ENCODE peak calls at places on chromosomes 13 and 19, in eight cellular contexts. V is testis, I is tibial nerve, R is A673, J is Panc1, P is OCI-LY7, U is PC-3, C is GM12878. K is an unnamed sample. For H3K4me1, the result is how much of the 10 kb centered on the place peaks cover.

GRCh38 chr19:55641376-55642152 is 762 bp downstream of the ZNF580 start:
- DNase-seq in C (no peak), P (peak), R (peak), U (no peak), V (no peak), J (no peak), I (no peak), K (no peak)

GRCh38 chr13:43572601-43573360 is 214.0 kb downstream of the ENOX1 start:
- DNase-seq in U (peak), I (no peak), C (no peak), J (no peak), R (peak), P (no peak), V (no peak), K (no peak)

GRCh38 chr13:51603716-51604115 is 19.5 kb downstream of the WDFY2 start:
- DNase-seq in U (peak), V (no peak), J (no peak), P (no peak), C (no peak), R (no peak), I (no peak), K (no peak)

GRCh38 chr19:47446534-47447469 is 24.9 kb downstream of the SLC8A2 start:
- DNase-seq in J (no peak), P (no peak), I (no peak), R (peak), U (peak), V (peak), C (no peak), K (peak)

GRCh38 chr13:25752957-25753540 is 298.8 kb downstream of the SHISA2 start:
- DNase-seq in V (peak), R (no peak), I (peak), C (no peak), U (peak), J (no peak), P (no peak), K (peak)

GRCh38 chr13:113877149-113877990 is 13.5 kb upstream of the GAS6 start:
- DNase-seq in V (no peak), J (no peak), P (no peak), R (no peak), U (no peak), I (no peak), C (no peak), K (peak)

GRCh38 chr13:97226013-97226412 is 3.9 kb downstream of the MBNL2 start:
- DNase-seq in I (no peak), R (no peak), C (no peak), U (no peak), V (no peak), J (no peak), P (peak), K (no peak)

GRCh38 chr19:46521241-46521640 is 25.6 kb upstream of the PNMA8B start:
- DNase-seq in R (no peak), C (no peak), V (no peak), P (no peak), J (no peak), I (no peak), U (no peak), K (no peak)

GRCh38 chr13:78323040-78323439 is 280.3 kb downstream of the POU4F1 start:
- DNase-seq in C (no peak), I (no peak), J (no peak), R (no peak), U (no peak), P (no peak), V (no peak), K (no peak)

GRCh38 chr13:20258208-20258962 is 26.3 kb upstream of the GJB6 start:
- DNase-seq in V (peak), J (no peak), I (peak), C (no peak), R (no peak), P (no peak), U (no peak), K (no peak)

GRCh38 chr19:13843104-13843921 is 33.6 kb upstream of the NANOS3 start:
- DNase-seq in J (no peak), U (peak), P (no peak), V (no peak), I (no peak), R (peak), C (no peak), K (peak)

GRCh38 chr13:110297011-110297410 is 9.9 kb downstream of the COL4A1 start:
- DNase-seq in P (no peak), V (no peak), I (no peak), R (no peak), J (no peak), C (no peak), U (no peak), K (no peak)
- H3K4me1 ChIP-seq in P (under half), V (under half), I (half or more), R (under half), J (under half), C (under half), U (under half), K (under half)

GRCh38 chr13:83879431-83880171 is 2.7 kb downstream of the SLITRK1 start:
- DNase-seq in V (no peak), P (no peak), U (no peak), I (no peak), J (no peak), C (no peak), R (peak), K (no peak)
- TF ChIP-seq CTCF in V (no peak), P (no peak), U (no peak), I (no peak), J (no peak), C (no peak), R (no peak), K (no peak)

GRCh38 chr13:26964278-26965057 is 203.9 kb upstream of the GPR12 start:
- DNase-seq in R (peak), I (no peak), U (no peak), V (no peak), P (peak), J (no peak), C (no peak), K (peak)
- H3K4me1 ChIP-seq in R (under half), I (under half), U (under half), V (under half), P (under half), J (under half), C (under half), K (under half)

DNA sequence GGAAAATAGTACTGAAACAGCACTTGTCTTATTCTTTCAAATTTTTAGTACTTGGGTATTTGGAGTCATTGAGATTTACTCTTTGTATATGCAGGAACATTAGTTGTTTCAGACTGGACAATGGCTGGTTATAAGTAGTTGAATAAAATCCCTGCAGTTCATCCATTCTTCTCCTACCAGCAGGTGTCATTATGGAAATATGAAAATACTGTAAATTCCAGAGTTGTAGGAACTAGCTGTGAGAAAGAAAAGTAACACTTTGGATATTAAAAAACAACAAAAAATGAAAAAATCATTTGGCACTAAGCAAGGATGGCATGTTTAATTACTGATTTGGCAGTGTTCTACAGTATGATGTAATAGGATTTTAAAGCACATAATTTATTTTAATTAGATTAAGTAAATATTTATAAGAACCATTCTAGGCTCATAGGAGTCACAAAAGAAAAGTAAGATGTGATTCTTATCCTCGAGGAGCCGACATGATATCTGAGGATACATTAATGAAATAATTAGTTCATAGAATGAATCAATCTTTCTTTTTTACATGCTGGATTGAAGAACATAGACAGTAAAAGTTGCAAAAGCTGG is 155.3 kb downstream of the KCNRG start:
- DNase-seq in J (no peak), U (peak), C (no peak), R (no peak), I (no peak), P (no peak), V (no peak), K (no peak)
- TF ChIP-seq CTCF in J (peak), U (peak), C (no peak), R (peak), I (no peak), P (peak), V (no peak), K (no peak)

GRCh38 chr19:2051771-2052704 is 994 bp upstream of the MKNK2 start:
- DNase-seq in I (no peak), P (peak), J (no peak), V (no peak), C (peak), U (no peak), R (no peak), K (no peak)

GRCh38 chr19:2049741-2050348 is 1.2 kb downstream of the MKNK2 start:
- DNase-seq in P (peak), I (peak), R (peak), V (peak), U (peak), C (no peak), J (no peak), K (peak)

GRCh38 chr19:2050349-2050990 is 574 bp downstream of the MKNK2 start:
- DNase-seq in R (no peak), I (no peak), J (no peak), V (no peak), P (no peak), C (no peak), U (no peak), K (no peak)

GRCh38 chr19:2048959-2049740 is 1.9 kb downstream of the MKNK2 start:
- DNase-seq in J (no peak), V (peak), R (no peak), U (no peak), P (peak), C (no peak), I (no peak), K (no peak)

GRCh38 chr19:2050991-2051770 is at the start of gene MKNK2:
- DNase-seq in C (no peak), I (peak), V (peak), R (peak), J (no peak), P (peak), U (peak), K (peak)
- H3K4me1 ChIP-seq in C (half or more), I (half or more), V (under half), R (under half), J (under half), P (half or more), U (under half), K (half or more)

GRCh38 chr19:38036707-38037106 is 129.7 kb downstream of the SIPA1L3 start:
- DNase-seq in V (no peak), J (no peak), R (no peak), P (peak), C (no peak), I (no peak), U (no peak), K (no peak)

GRCh38 chr19:38034153-38034835 is 127.3 kb downstream of the SIPA1L3 start:
- DNase-seq in R (peak), U (no peak), C (no peak), P (peak), V (no peak), J (no peak), I (peak), K (no peak)

GRCh38 chr19:38033658-38034150 is 126.7 kb downstream of the SIPA1L3 start:
- DNase-seq in J (no peak), C (peak), I (no peak), V (no peak), P (peak), R (no peak), U (no peak), K (no peak)

GRCh38 chr19:38037151-38037611 is 130.2 kb downstream of the SIPA1L3 start:
- DNase-seq in J (no peak), R (no peak), U (no peak), C (no peak), V (no peak), P (no peak), I (no peak), K (no peak)

DNA sequence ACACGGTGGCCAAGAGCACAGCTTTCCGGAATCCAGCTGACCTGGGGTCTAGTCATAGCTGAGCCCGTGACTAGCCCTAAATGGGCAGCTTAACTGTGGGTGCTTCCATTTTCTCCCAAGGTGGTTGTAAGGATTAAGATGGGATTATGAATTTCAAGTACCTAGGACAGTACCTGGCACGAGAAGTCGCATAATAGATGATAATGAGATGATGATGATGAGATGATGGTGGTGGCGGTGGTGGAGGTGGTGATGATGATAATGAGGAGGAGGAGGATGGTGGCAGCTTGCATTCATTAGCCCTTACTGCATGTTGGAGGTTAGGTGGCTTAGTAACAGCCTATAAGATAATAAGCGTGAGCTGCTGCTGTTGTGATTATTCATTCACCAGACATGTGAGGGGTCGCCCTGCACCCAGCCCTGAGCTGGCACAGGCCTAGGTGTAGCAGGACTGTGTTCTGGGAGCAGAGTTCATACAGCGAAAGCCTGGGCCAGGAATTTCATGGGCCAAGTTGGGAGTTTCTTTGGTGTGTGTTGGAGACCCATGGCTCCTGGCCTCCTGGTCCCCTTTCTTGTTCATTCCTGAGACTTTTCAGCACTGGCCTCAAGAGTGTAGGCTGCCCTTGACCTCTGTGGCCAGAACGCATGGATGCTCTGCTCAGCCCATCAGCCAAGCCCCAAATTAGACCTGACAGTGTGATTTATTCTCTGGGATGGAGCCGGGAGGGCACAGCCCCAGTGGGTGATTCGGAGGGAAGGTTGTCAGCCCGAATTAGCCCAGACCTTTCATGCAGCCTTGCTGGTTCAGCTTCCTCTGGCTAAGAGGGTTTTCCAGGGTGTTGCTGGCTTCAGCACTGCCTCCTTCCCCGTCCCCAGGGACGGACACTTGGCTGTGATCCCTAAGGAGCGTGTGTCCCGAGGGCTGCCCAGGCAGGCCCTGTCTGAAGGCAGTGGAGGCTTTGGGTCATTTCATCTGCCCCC is 128.8 kb downstream of the SIPA1L3 start:
- DNase-seq in C (no peak), P (no peak), R (no peak), I (no peak), V (no peak), J (no peak), U (no peak), K (no peak)
- TF ChIP-seq CTCF in C (no peak), P (no peak), R (no peak), I (no peak), V (no peak), J (no peak), U (no peak), K (no peak)

GRCh38 chr13:40582531-40582930 is 83.9 kb downstream of the FOXO1 start:
- DNase-seq in R (no peak), V (no peak), P (peak), U (no peak), J (no peak), C (no peak), I (no peak), K (no peak)
- H3K4me1 ChIP-seq in R (under half), V (under half), P (half or more), U (under half), J (under half), C (under half), I (half or more), K (half or more)

GRCh38 chr13:109815651-109816050 is 29.3 kb upstream of the IRS2 start:
- DNase-seq in U (no peak), V (no peak), P (no peak), J (no peak), R (no peak), C (no peak), I (no peak), K (no peak)
- TF ChIP-seq CTCF in U (no peak), V (no peak), P (no peak), J (no peak), R (no peak), C (no peak), I (no peak), K (no peak)